ENCODE peak calls at places on chromosomes 3 and 15, in four cellular contexts. V is CMK, A is T-helper 2 cell, C is SW 1271. J is an unnamed sample.

GRCh38 chr3:177944228-177944661 is 592.0 kb upstream of the KCNMB2 start:
- DNase-seq in C (no peak), A (no peak), V (peak), J (no peak)

GRCh38 chr15:45486317-45486716 is 36.2 kb downstream of the SLC30A4 start:
- DNase-seq in C (no peak), A (no peak), V (no peak), J (no peak)

GRCh38 chr3:69985266-69985665 is 14.3 kb upstream of the SAMMSON start:
- DNase-seq in C (no peak), V (no peak), A (no peak), J (no peak)

GRCh38 chr3:163939926-163940325 is 1138.4 kb downstream of the SI start:
- DNase-seq in C (no peak), V (no peak), A (no peak), J (no peak)

GRCh38 chr3:55549172-55549571 is 62.1 kb upstream of the WNT5A start:
- DNase-seq in C (no peak), A (no peak), V (no peak), J (no peak)

GRCh38 chr3:48408823-48409281 is 21.0 kb downstream of the PLXNB1 start:
- DNase-seq in C (no peak), A (no peak), V (no peak), J (peak)

GRCh38 chr3:110568246-110568645 is 503.4 kb upstream of the NECTIN3 start:
- DNase-seq in C (no peak), A (no peak), V (no peak), J (no peak)

GRCh38 chr3:47961815-47962606 is 54.2 kb downstream of the MAP4 start:
- DNase-seq in C (no peak), A (no peak), V (no peak), J (no peak)

GRCh38 chr3:146390967-146391366 is 78.4 kb downstream of the PLSCR2 start:
- DNase-seq in C (no peak), A (no peak), V (no peak), J (no peak)

GRCh38 chr3:40580494-40581091 is 55.8 kb downstream of the ZNF621 start:
- DNase-seq in C (peak), A (peak), V (peak), J (peak)

GRCh38 chr3:33074217-33075067 is 22.5 kb downstream of the GLB1 start:
- DNase-seq in V (peak), A (peak), C (peak), J (no peak)

J was measured in natural killer cell.